ENCODE peak calls at places on chromosomes 5 and 9, in five cellular contexts. One of them, this sample, is unnamed.

GRCh38 chr5:35218981-35219380 is 11.3 kb downstream of the PRLR start:
- DNase-seq in ureter: no peak
- DNase-seq in HTR-8/SVneo: no peak
- DNase-seq in bronchial epithelial cell: no peak
- DNase-seq in activated CD8-positive, alpha-beta T cell treated with anti-CD3 and anti-CD28 coated beads for 36 hours: no peak
- DNase-seq in this sample: no peak

GRCh38 chr5:143402464-143403356 is 776 bp downstream of the NR3C1 start:
- DNase-seq in ureter: peak; percentile 70
- DNase-seq in HTR-8/SVneo: peak; percentile 25
- DNase-seq in bronchial epithelial cell: peak; percentile 41
- DNase-seq in activated CD8-positive, alpha-beta T cell treated with anti-CD3 and anti-CD28 coated beads for 36 hours: peak; percentile 72
- DNase-seq in this sample: no peak

GRCh38 chr5:102547161-102547560 is 48.4 kb upstream of the SLCO6A1 start:
- DNase-seq in ureter: no peak
- DNase-seq in HTR-8/SVneo: no peak
- DNase-seq in bronchial epithelial cell: no peak
- DNase-seq in activated CD8-positive, alpha-beta T cell treated with anti-CD3 and anti-CD28 coated beads for 36 hours: no peak
- DNase-seq in this sample: no peak

GRCh38 chr5:14925326-14925725 is 53.7 kb upstream of the ANKH start:
- DNase-seq in ureter: no peak
- DNase-seq in HTR-8/SVneo: no peak
- DNase-seq in bronchial epithelial cell: no peak
- DNase-seq in activated CD8-positive, alpha-beta T cell treated with anti-CD3 and anti-CD28 coated beads for 36 hours: no peak
- DNase-seq in this sample: peak; percentile 21

GRCh38 chr5:93355691-93356090 is 225.3 kb downstream of the NR2F1-AS1 start:
- DNase-seq in ureter: no peak
- DNase-seq in HTR-8/SVneo: no peak
- DNase-seq in bronchial epithelial cell: no peak
- DNase-seq in activated CD8-positive, alpha-beta T cell treated with anti-CD3 and anti-CD28 coated beads for 36 hours: no peak
- DNase-seq in this sample: no peak

GRCh38 chr9:124625084-124625483 is 117.9 kb upstream of the NR5A1 start:
- DNase-seq in ureter: no peak
- DNase-seq in HTR-8/SVneo: no peak
- DNase-seq in bronchial epithelial cell: no peak
- DNase-seq in activated CD8-positive, alpha-beta T cell treated with anti-CD3 and anti-CD28 coated beads for 36 hours: no peak
- DNase-seq in this sample: no peak

GRCh38 chr5:75522542-75522941 is 10.9 kb downstream of the POLK start:
- DNase-seq in ureter: no peak
- DNase-seq in HTR-8/SVneo: no peak
- DNase-seq in bronchial epithelial cell: peak; percentile 25
- DNase-seq in activated CD8-positive, alpha-beta T cell treated with anti-CD3 and anti-CD28 coated beads for 36 hours: no peak
- DNase-seq in this sample: no peak

GRCh38 chr5:3006526-3006925 is 255.0 kb upstream of the IRX2 start:
- DNase-seq in ureter: no peak
- DNase-seq in HTR-8/SVneo: no peak
- DNase-seq in bronchial epithelial cell: no peak
- DNase-seq in activated CD8-positive, alpha-beta T cell treated with anti-CD3 and anti-CD28 coated beads for 36 hours: no peak
- DNase-seq in this sample: no peak

GRCh38 chr9:88310310-88310980 is 77.8 kb upstream of the SPIN1 start:
- DNase-seq in ureter: no peak
- DNase-seq in HTR-8/SVneo: no peak
- DNase-seq in bronchial epithelial cell: no peak
- DNase-seq in activated CD8-positive, alpha-beta T cell treated with anti-CD3 and anti-CD28 coated beads for 36 hours: no peak
- DNase-seq in this sample: no peak

GRCh38 chr5:2857837-2858236 is 106.4 kb upstream of the IRX2 start:
- DNase-seq in ureter: no peak
- DNase-seq in HTR-8/SVneo: no peak
- DNase-seq in bronchial epithelial cell: no peak
- DNase-seq in activated CD8-positive, alpha-beta T cell treated with anti-CD3 and anti-CD28 coated beads for 36 hours: no peak
- DNase-seq in this sample: no peak

GRCh38 chr5:142323480-142324376 is 1.1 kb downstream of the SPRY4 start:
- DNase-seq in ureter: no peak
- DNase-seq in HTR-8/SVneo: no peak
- DNase-seq in bronchial epithelial cell: no peak
- DNase-seq in activated CD8-positive, alpha-beta T cell treated with anti-CD3 and anti-CD28 coated beads for 36 hours: no peak
- DNase-seq in this sample: no peak

GRCh38 chr5:97750576-97750975 is 567.5 kb upstream of the RIOK2 start:
- DNase-seq in ureter: no peak
- DNase-seq in HTR-8/SVneo: no peak
- DNase-seq in bronchial epithelial cell: no peak
- DNase-seq in activated CD8-positive, alpha-beta T cell treated with anti-CD3 and anti-CD28 coated beads for 36 hours: no peak
- DNase-seq in this sample: no peak

GRCh38 chr9:38687389-38687842 is 32.5 kb downstream of the FAM240B start:
- DNase-seq in ureter: peak; percentile 60
- DNase-seq in HTR-8/SVneo: no peak
- DNase-seq in bronchial epithelial cell: peak; percentile 70
- DNase-seq in activated CD8-positive, alpha-beta T cell treated with anti-CD3 and anti-CD28 coated beads for 36 hours: peak; percentile 51
- DNase-seq in this sample: peak; percentile 82

GRCh38 chr5:31827862-31828261 is 188.9 kb downstream of the PDZD2 start:
- DNase-seq in ureter: no peak
- DNase-seq in HTR-8/SVneo: no peak
- DNase-seq in bronchial epithelial cell: peak; percentile 91
- DNase-seq in activated CD8-positive, alpha-beta T cell treated with anti-CD3 and anti-CD28 coated beads for 36 hours: no peak
- DNase-seq in this sample: no peak

GRCh38 chr9:33924978-33925797 is 108.2 kb downstream of the UBE2R2 start:
- DNase-seq in ureter: peak; percentile 60
- DNase-seq in HTR-8/SVneo: peak; percentile 31
- DNase-seq in bronchial epithelial cell: peak; percentile 30
- DNase-seq in activated CD8-positive, alpha-beta T cell treated with anti-CD3 and anti-CD28 coated beads for 36 hours: peak; percentile 40
- DNase-seq in this sample: peak; percentile 47

GRCh38 chr5:116510525-116510924 is 64.1 kb downstream of the SEMA6A start:
- DNase-seq in ureter: no peak
- DNase-seq in HTR-8/SVneo: no peak
- DNase-seq in bronchial epithelial cell: no peak
- DNase-seq in activated CD8-positive, alpha-beta T cell treated with anti-CD3 and anti-CD28 coated beads for 36 hours: no peak
- DNase-seq in this sample: no peak

GRCh38 chr5:17252543-17252942 is 35.1 kb downstream of the BASP1 start:
- DNase-seq in ureter: no peak
- DNase-seq in HTR-8/SVneo: no peak
- DNase-seq in bronchial epithelial cell: peak; percentile 72
- DNase-seq in activated CD8-positive, alpha-beta T cell treated with anti-CD3 and anti-CD28 coated beads for 36 hours: no peak
- DNase-seq in this sample: peak; percentile 59

GRCh38 chr9:83714316-83714715 is 6.6 kb upstream of the UBQLN1 start:
- DNase-seq in ureter: no peak
- DNase-seq in HTR-8/SVneo: no peak
- DNase-seq in bronchial epithelial cell: no peak
- DNase-seq in activated CD8-positive, alpha-beta T cell treated with anti-CD3 and anti-CD28 coated beads for 36 hours: no peak
- DNase-seq in this sample: no peak

GRCh38 chr5:93062548-93062947 is 518.5 kb downstream of the NR2F1-AS1 start:
- DNase-seq in ureter: no peak
- DNase-seq in HTR-8/SVneo: no peak
- DNase-seq in bronchial epithelial cell: peak; percentile 18
- DNase-seq in activated CD8-positive, alpha-beta T cell treated with anti-CD3 and anti-CD28 coated beads for 36 hours: no peak
- DNase-seq in this sample: peak; percentile 21